ENCODE peak calls at places on chromosomes 11 and 22, in eight cellular contexts. P is A549, U is tibial nerve, I is lower lobe of right lung, F is right atrium auricular region, R is AG04450, K is upper lobe of right lung, J is right lobe of liver. W is an unnamed sample.

GRCh38 chr11:6824461-6824860 is 21.0 kb upstream of the OR10A5 start:
- DNase-seq in P (no peak), U (no peak), I (no peak), F (no peak), R (no peak), K (no peak), J (no peak), W (no peak)

GRCh38 chr11:121606354-121606753 is 153.6 kb upstream of the SORL1-AS1 start:
- DNase-seq in P (no peak), U (no peak), I (no peak), F (no peak), R (no peak), K (no peak), J (no peak), W (no peak)

GRCh38 chr22:38067771-38068360 is 10.7 kb downstream of the PICK1 start:
- DNase-seq in P (no peak), U (no peak), I (no peak), F (no peak), R (no peak), K (no peak), J (no peak), W (no peak)

GRCh38 chr22:43546186-43546585 is 134.4 kb downstream of the MPPED1 start:
- DNase-seq in P (no peak), U (no peak), I (no peak), F (no peak), R (no peak), K (no peak), J (no peak), W (no peak)

GRCh38 chr11:11813288-11813962 is 28.3 kb upstream of the USP47 start:
- DNase-seq in P (peak), U (no peak), I (no peak), F (peak), R (peak), K (no peak), J (peak), W (peak)

GRCh38 chr22:21791635-21792625 is 56.3 kb upstream of the YPEL1 start:
- DNase-seq in P (no peak), U (no peak), I (no peak), F (peak), R (no peak), K (no peak), J (no peak), W (no peak)

GRCh38 chr11:75214411-75214821 is 26.2 kb upstream of the TPBGL start:
- DNase-seq in P (peak), U (peak), I (peak), F (no peak), R (peak), K (peak), J (peak), W (peak)

GRCh38 chr22:19232620-19233019 is 54.1 kb upstream of the SLC25A1 start:
- DNase-seq in P (no peak), U (no peak), I (no peak), F (no peak), R (no peak), K (no peak), J (no peak), W (no peak)

GRCh38 chr22:44758354-44758969 is 6.1 kb downstream of the ARHGAP8 start:
- DNase-seq in P (no peak), U (no peak), I (no peak), F (no peak), R (no peak), K (no peak), J (no peak), W (no peak)

GRCh38 chr22:30429887-30430286 is 4.3 kb downstream of the MTFP1 start:
- DNase-seq in P (no peak), U (no peak), I (no peak), F (no peak), R (no peak), K (no peak), J (no peak), W (no peak)

GRCh38 chr11:7572001-7572712 is 58.4 kb downstream of the PPFIBP2 start:
- DNase-seq in P (peak), U (no peak), I (peak), F (no peak), R (no peak), K (no peak), J (no peak), W (no peak)

GRCh38 chr11:63146586-63146985 is 2.6 kb upstream of the SLC22A24 start:
- DNase-seq in P (no peak), U (no peak), I (no peak), F (no peak), R (no peak), K (no peak), J (no peak), W (no peak)

GRCh38 chr22:39469326-39469680 is 12.5 kb downstream of the MGAT3 start:
- DNase-seq in P (no peak), U (no peak), I (no peak), F (no peak), R (no peak), K (no peak), J (no peak), W (no peak)

GRCh38 chr11:43557553-43558031 is 122.9 kb upstream of the HSD17B12 start:
- DNase-seq in P (no peak), U (no peak), I (no peak), F (no peak), R (no peak), K (no peak), J (no peak), W (no peak)

GRCh38 chr11:85939099-85940015 is 84.2 kb downstream of the CCDC83 start:
- DNase-seq in P (no peak), U (no peak), I (no peak), F (no peak), R (no peak), K (no peak), J (no peak), W (no peak)

GRCh38 chr11:69648679-69649575 is 8.0 kb downstream of the CCND1 start:
- DNase-seq in P (no peak), U (no peak), I (no peak), F (no peak), R (no peak), K (peak), J (peak), W (no peak)

GRCh38 chr11:116703421-116703820 is 69.4 kb downstream of the BUD13 start:
- DNase-seq in P (no peak), U (no peak), I (peak), F (no peak), R (no peak), K (peak), J (no peak), W (no peak)

GRCh38 chr22:39444247-39444800 is 12.5 kb upstream of the MGAT3 start:
- DNase-seq in P (no peak), U (no peak), I (no peak), F (no peak), R (no peak), K (no peak), J (no peak), W (no peak)

GRCh38 chr11:16774920-16775603 is 36.6 kb downstream of the C11orf58 start:
- DNase-seq in P (no peak), U (no peak), I (no peak), F (peak), R (no peak), K (peak), J (peak), W (no peak)

GRCh38 chr22:39214383-39215069 is 30.3 kb downstream of the PDGFB start:
- DNase-seq in P (peak), U (no peak), I (peak), F (no peak), R (no peak), K (peak), J (no peak), W (no peak)

GRCh38 chr11:75547617-75548054 is 14.4 kb upstream of the SERPINH1 start:
- DNase-seq in P (peak), U (no peak), I (peak), F (peak), R (no peak), K (peak), J (peak), W (peak)

GRCh38 chr22:47773635-47774034 is 1011.2 kb downstream of the TBC1D22A start:
- DNase-seq in P (no peak), U (no peak), I (no peak), F (no peak), R (no peak), K (no peak), J (no peak), W (no peak)

GRCh38 chr11:14075118-14075601 is 112.6 kb downstream of the SPON1 start:
- DNase-seq in P (no peak), U (no peak), I (no peak), F (no peak), R (no peak), K (no peak), J (no peak), W (no peak)

GRCh38 chr11:17822021-17822781 is 87.6 kb downstream of the KCNC1 start:
- DNase-seq in P (no peak), U (no peak), I (no peak), F (no peak), R (peak), K (no peak), J (no peak), W (no peak)

GRCh38 chr11:45655347-45655756 is 10.1 kb downstream of the CHST1 start:
- DNase-seq in P (peak), U (peak), I (peak), F (peak), R (peak), K (peak), J (peak), W (peak)

GRCh38 chr22:44089717-44090570 is 65.8 kb downstream of the PARVB start:
- DNase-seq in P (no peak), U (no peak), I (no peak), F (no peak), R (no peak), K (no peak), J (no peak), W (no peak)

GRCh38 chr11:126494831-126495230 is 139.3 kb downstream of the ST3GAL4 start:
- DNase-seq in P (no peak), U (no peak), I (no peak), F (no peak), R (no peak), K (peak), J (no peak), W (no peak)

GRCh38 chr22:24883426-24883825 is 63.1 kb downstream of the LHFPL7 start:
- DNase-seq in P (no peak), U (no peak), I (peak), F (no peak), R (no peak), K (no peak), J (no peak), W (no peak)

GRCh38 chr11:117610045-117610444 is 187.0 kb downstream of the DSCAML1 start:
- DNase-seq in P (peak), U (no peak), I (no peak), F (no peak), R (no peak), K (no peak), J (no peak), W (no peak)

GRCh38 chr11:74735566-74735965 is 4.3 kb upstream of the CHRDL2 start:
- DNase-seq in P (no peak), U (no peak), I (no peak), F (no peak), R (no peak), K (no peak), J (no peak), W (no peak)

GRCh38 chr11:93123351-93123898 is 74.4 kb downstream of the SLC36A4 start:
- DNase-seq in P (no peak), U (no peak), I (no peak), F (no peak), R (no peak), K (no peak), J (no peak), W (peak)

GRCh38 chr11:47348859-47349258 is 3.6 kb downstream of the MYBPC3 start:
- DNase-seq in P (peak), U (no peak), I (no peak), F (no peak), R (no peak), K (no peak), J (peak), W (no peak)

DNA sequence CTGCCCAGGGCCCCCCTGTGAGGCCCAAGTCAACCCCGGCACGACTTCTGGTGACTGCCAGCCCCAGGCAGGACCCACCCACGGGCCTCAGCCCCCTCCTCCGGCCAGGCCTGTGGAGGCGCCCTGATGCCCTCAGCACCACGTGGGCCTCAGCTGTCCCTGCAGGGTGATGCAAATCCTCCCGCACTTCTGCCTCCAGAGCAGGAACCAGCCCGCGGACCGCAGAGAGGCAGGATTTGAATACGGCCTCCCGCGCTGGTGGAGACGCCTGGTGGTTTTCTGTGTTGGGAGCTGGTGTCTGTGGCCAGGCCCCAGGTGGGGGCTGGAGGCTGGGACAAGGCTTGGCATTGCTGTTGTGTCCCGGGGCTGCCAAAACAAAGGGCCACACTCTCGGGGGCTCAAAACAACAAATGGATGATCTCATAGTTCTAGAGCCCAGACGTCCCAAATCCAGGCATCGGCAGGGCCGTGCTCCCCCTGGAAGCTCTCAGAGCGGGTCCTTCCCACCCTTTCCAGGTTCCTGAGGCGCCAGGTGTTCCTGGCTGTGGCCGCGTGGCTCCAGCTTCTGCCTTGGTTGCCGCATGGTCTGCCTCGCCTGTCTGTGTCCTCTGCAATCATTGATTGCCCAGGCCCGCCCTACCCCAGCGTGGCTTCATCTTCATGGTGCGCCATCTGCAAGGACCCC is 19.4 kb downstream of the TRPM5 start:
- DNase-seq in P (no peak), U (no peak), I (no peak), F (no peak), R (no peak), K (no peak), J (no peak), W (no peak)
- H3K27ac ChIP-seq in P (no peak), U (no peak), I (no peak), F (no peak), R (no peak), K (no peak), J (no peak), W (no peak)

GRCh38 chr11:113906038-113906437 is 1.4 kb downstream of the HTR3B start:
- DNase-seq in P (peak), U (no peak), I (no peak), F (no peak), R (peak), K (no peak), J (no peak), W (peak)

GRCh38 chr11:113907155-113907554 is 2.6 kb downstream of the HTR3B start:
- DNase-seq in P (no peak), U (no peak), I (no peak), F (no peak), R (no peak), K (no peak), J (no peak), W (no peak)

GRCh38 chr11:113908107-113908506 is 3.5 kb downstream of the HTR3B start:
- DNase-seq in P (no peak), U (no peak), I (no peak), F (no peak), R (no peak), K (no peak), J (no peak), W (no peak)

GRCh38 chr11:113907681-113908080 is 3.1 kb downstream of the HTR3B start:
- DNase-seq in P (no peak), U (no peak), I (no peak), F (no peak), R (no peak), K (no peak), J (no peak), W (no peak)

GRCh38 chr11:113906515-113906914 is 1.9 kb downstream of the HTR3B start:
- DNase-seq in P (no peak), U (no peak), I (no peak), F (no peak), R (no peak), K (no peak), J (peak), W (no peak)
- TF ChIP-seq CTCF in P (no peak), U (no peak), I (no peak), F (no peak), R (no peak), K (no peak), J (no peak), W (no peak)

GRCh38 chr11:33699515-33700424 is 856 bp downstream of the C11orf91 start:
- DNase-seq in P (no peak), U (no peak), I (peak), F (no peak), R (no peak), K (no peak), J (no peak), W (peak)
- H3K27ac ChIP-seq in P (peak), U (peak), I (peak), F (peak), R (peak), K (peak), J (peak), W (peak)

DNA sequence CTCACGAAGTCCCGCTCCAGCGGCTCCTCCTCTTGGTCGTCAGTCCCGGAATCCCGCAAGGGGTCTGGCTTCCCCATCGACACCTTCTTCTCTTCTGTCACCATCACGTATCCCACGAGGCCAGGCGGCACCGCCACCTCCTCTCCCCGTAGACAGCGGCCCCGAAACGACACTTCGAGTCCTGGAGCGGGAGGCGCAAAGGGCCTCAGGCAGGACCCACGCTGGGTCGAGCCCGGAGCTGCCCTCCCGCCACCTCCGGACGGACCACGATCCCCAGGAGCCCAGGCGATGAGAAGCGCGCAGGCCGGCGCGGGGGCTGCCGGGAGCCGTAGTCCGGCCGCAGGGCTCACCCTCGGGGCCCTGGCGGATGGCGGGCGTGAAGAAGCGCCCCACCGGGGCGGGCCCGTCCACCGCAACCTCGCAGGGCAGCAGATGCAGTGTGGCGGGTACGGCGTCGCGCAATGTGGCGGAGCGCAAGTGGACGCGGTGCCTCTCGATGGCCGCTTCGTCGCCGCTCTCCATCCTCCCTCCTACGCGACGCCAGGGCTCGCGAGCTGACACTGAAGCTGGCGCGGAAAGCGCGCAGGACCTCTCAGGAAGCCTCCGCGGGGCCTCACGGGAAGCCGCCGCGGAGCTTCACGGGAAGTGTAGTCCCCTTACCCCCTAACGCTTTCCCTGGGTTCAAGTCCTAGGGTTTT is at the start of gene RNASEH2C:
- DNase-seq in P (peak), U (peak), I (peak), F (peak), R (peak), K (peak), J (peak), W (peak)
- TF ChIP-seq CTCF in P (no peak), U (peak), I (no peak), F (peak), R (no peak), K (no peak), J (peak), W (no peak)

GRCh38 chr11:59602432-59602831 is 13.1 kb downstream of the OSBP start:
- DNase-seq in P (no peak), U (no peak), I (no peak), F (no peak), R (no peak), K (no peak), J (no peak), W (no peak)
- H3K27ac ChIP-seq in P (no peak), U (no peak), I (no peak), F (no peak), R (no peak), K (no peak), J (peak), W (no peak)

GRCh38 chr11:72838691-72839305 is 24.6 kb downstream of the ATG16L2 start:
- DNase-seq in P (no peak), U (no peak), I (no peak), F (no peak), R (no peak), K (no peak), J (no peak), W (no peak)
- TF ChIP-seq CTCF in P (no peak), U (no peak), I (no peak), F (no peak), R (no peak), K (no peak), J (no peak), W (no peak)

DNA sequence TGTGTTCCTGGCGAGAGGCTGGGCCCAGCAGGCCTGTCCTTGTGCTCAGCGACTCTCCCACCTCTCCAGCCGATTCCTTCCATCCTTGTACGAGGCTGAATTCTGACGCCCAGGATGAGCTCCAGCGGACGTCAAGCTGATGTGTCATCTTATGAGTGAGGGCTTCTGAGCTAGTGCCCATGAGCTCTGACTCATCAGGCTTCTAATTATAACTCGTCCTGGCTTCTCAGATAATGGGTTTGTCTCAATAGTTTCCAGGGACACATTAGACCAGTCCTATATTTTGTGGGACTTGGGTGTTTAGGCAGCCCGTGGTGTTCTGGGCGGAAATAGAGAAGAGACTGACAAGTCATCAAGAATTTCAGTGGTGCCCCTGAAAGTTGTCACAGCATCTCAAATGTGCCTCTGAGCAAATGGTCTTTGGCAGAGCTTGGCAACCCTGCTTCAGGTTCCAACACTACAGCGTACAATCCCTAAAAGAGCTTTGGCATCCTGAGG is 108.2 kb upstream of the CD44 start:
- DNase-seq in P (peak), U (no peak), I (no peak), F (peak), R (peak), K (no peak), J (no peak), W (peak)
- H3K27ac ChIP-seq in P (peak), U (no peak), I (peak), F (peak), R (peak), K (no peak), J (no peak), W (peak)

DNA sequence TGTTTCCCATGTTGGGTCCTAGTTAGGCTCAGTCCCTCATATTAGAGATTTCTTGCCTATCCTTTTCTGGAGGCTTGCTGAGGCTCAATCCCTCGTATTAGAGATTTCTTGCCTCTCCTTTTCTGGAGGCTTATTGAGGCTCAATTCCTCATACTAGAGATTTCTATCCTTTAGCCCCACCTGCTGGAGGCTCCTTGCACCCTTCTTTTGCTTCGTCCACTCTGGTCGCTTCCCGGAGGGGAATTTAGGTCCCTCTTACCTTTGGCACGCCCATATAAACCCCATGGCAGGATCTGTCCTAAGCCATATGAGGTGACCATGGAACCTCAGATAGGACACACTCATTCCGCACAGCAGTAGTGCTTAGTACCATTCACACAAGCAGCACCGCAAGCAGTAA is 15.9 kb downstream of the CYP2D6 start:
- DNase-seq in P (peak), U (no peak), I (no peak), F (no peak), R (no peak), K (no peak), J (no peak), W (no peak)
- TF ChIP-seq CTCF in P (peak), U (no peak), I (peak), F (no peak), R (peak), K (peak), J (no peak), W (no peak)

GRCh38 chr22:49402169-49402568 is 425.5 kb downstream of the BRD1 start:
- DNase-seq in P (no peak), U (no peak), I (peak), F (no peak), R (no peak), K (no peak), J (peak), W (no peak)

GRCh38 chr22:49398646-49399045 is 429.0 kb downstream of the BRD1 start:
- DNase-seq in P (no peak), U (no peak), I (no peak), F (peak), R (no peak), K (no peak), J (no peak), W (no peak)

GRCh38 chr22:49403102-49403501 is 424.6 kb downstream of the BRD1 start:
- DNase-seq in P (no peak), U (no peak), I (no peak), F (peak), R (no peak), K (no peak), J (peak), W (no peak)

GRCh38 chr22:49400136-49400865 is 427.4 kb downstream of the BRD1 start:
- DNase-seq in P (no peak), U (no peak), I (peak), F (peak), R (no peak), K (no peak), J (no peak), W (no peak)

GRCh38 chr22:49400866-49401598 is 426.6 kb downstream of the BRD1 start:
- DNase-seq in P (no peak), U (no peak), I (peak), F (peak), R (no peak), K (no peak), J (no peak), W (no peak)
- H3K27ac ChIP-seq in P (no peak), U (no peak), I (no peak), F (no peak), R (no peak), K (no peak), J (no peak), W (no peak)